ENCODE peak calls at places on chromosomes 2 and 18, in eight cellular contexts. T is testis, J is kidney epithelial cell, G is GM23248, V is Karpas-422, S is IMR-90, Z is breast epithelium, U is right atrium auricular region. O is an unnamed sample.

GRCh38 chr2:135271006-135271405 is 218.9 kb downstream of the RAB3GAP1 start:
- DNase-seq in T (no peak), J (no peak), G (no peak), V (no peak), S (no peak), Z (no peak), U (no peak), O (no peak)

GRCh38 chr2:127004893-127005600 is 101.9 kb downstream of the BIN1 start:
- DNase-seq in T (no peak), J (no peak), G (no peak), V (no peak), S (no peak), Z (no peak), U (no peak), O (no peak)

GRCh38 chr2:224723606-224724217 is 7.5 kb upstream of the CCDC195 start:
- DNase-seq in T (no peak), J (no peak), G (peak; percentile 77), V (no peak), S (no peak), Z (no peak), U (no peak), O (peak; percentile 3)

GRCh38 chr2:125167820-125168219 is 1142.7 kb downstream of the CNTNAP5 start:
- DNase-seq in T (no peak), J (peak; percentile 14), G (peak; percentile 25), V (no peak), S (peak; percentile 69), Z (no peak), U (no peak), O (no peak)

GRCh38 chr2:30631051-30631671 is 176.1 kb downstream of the CAPN13 start:
- DNase-seq in T (no peak), J (no peak), G (no peak), V (no peak), S (peak; percentile 13), Z (no peak), U (no peak), O (peak; percentile 65)

GRCh38 chr2:119214453-119214852 is 9.2 kb upstream of the STEAP3 start:
- DNase-seq in T (no peak), J (no peak), G (no peak), V (no peak), S (no peak), Z (no peak), U (no peak), O (no peak)

GRCh38 chr2:39216495-39217191 is 27.1 kb downstream of the CDKL4 start:
- DNase-seq in T (no peak), J (no peak), G (no peak), V (no peak), S (no peak), Z (no peak), U (no peak), O (no peak)

GRCh38 chr2:66569974-66570373 is 135.0 kb downstream of the MEIS1 start:
- DNase-seq in T (no peak), J (no peak), G (peak; percentile 35), V (no peak), S (no peak), Z (no peak), U (no peak), O (no peak)

GRCh38 chr2:36339819-36340218 is 15.8 kb upstream of the CRIM1 start:
- DNase-seq in T (no peak), J (peak; percentile 48), G (peak; percentile 75), V (no peak), S (peak; percentile 55), Z (no peak), U (no peak), O (no peak)

GRCh38 chr2:88016948-88017779 is 817 bp upstream of the RNU2-63P start:
- DNase-seq in T (peak; percentile 70), J (no peak), G (no peak), V (peak; percentile 85), S (no peak), Z (no peak), U (no peak), O (peak; percentile 78)

GRCh38 chr2:42138163-42139016 is 30.8 kb upstream of the EML4 start:
- DNase-seq in T (peak; percentile 72), J (peak; percentile 93), G (peak; percentile 92), V (no peak), S (peak; percentile 98), Z (no peak), U (no peak), O (no peak)

GRCh38 chr2:17101091-17101490 is 417.1 kb downstream of the RAD51AP2 start:
- DNase-seq in T (no peak), J (no peak), G (no peak), V (no peak), S (no peak), Z (no peak), U (no peak), O (no peak)

GRCh38 chr2:172792711-172793110 is 57.1 kb downstream of the RAPGEF4 start:
- DNase-seq in T (no peak), J (no peak), G (peak; percentile 21), V (no peak), S (peak; percentile 68), Z (no peak), U (no peak), O (no peak)

GRCh38 chr2:191115801-191116200 is 35.0 kb downstream of the STAT4 start:
- DNase-seq in T (no peak), J (no peak), G (peak; percentile 35), V (no peak), S (peak; percentile 41), Z (no peak), U (no peak), O (peak; percentile 6)

GRCh38 chr18:24818069-24818395 is 357.6 kb downstream of the HRH4 start:
- DNase-seq in T (no peak), J (no peak), G (no peak), V (no peak), S (no peak), Z (no peak), U (no peak), O (no peak)

GRCh38 chr2:137467246-137467862 is 496.9 kb upstream of the HNMT start:
- DNase-seq in T (peak; percentile 59), J (peak; percentile 26), G (peak; percentile 47), V (peak; percentile 70), S (no peak), Z (no peak), U (no peak), O (peak; percentile 52)

GRCh38 chr2:177332041-177332991 is 60.3 kb upstream of the AGPS start:
- DNase-seq in T (peak; percentile 63), J (no peak), G (peak; percentile 87), V (peak; percentile 86), S (peak; percentile 83), Z (no peak), U (peak; percentile 70), O (peak; percentile 75)

GRCh38 chr2:176167398-176167797 is 10.3 kb downstream of the HOXD3 start:
- DNase-seq in T (no peak), J (no peak), G (peak; percentile 60), V (no peak), S (no peak), Z (no peak), U (no peak), O (no peak)

GRCh38 chr2:15844099-15844801 is 96.1 kb upstream of the MYCN start:
- DNase-seq in T (no peak), J (no peak), G (no peak), V (no peak), S (no peak), Z (no peak), U (peak; percentile 38), O (no peak)

GRCh38 chr2:218370410-218371063 is 11.5 kb upstream of the SLC11A1 start:
- DNase-seq in T (peak; percentile 47), J (no peak), G (no peak), V (peak; percentile 74), S (peak; percentile 73), Z (no peak), U (peak; percentile 82), O (no peak)

GRCh38 chr18:53610957-53611356 is 613.5 kb downstream of the MBD2 start:
- DNase-seq in T (no peak), J (no peak), G (no peak), V (no peak), S (no peak), Z (no peak), U (no peak), O (peak; percentile 2)

GRCh38 chr2:135803276-135803675 is 33.7 kb downstream of the LCT start:
- DNase-seq in T (no peak), J (no peak), G (no peak), V (no peak), S (no peak), Z (no peak), U (no peak), O (no peak)

GRCh38 chr2:122514451-122514996 is 759.1 kb downstream of the TSN start:
- DNase-seq in T (no peak), J (no peak), G (no peak), V (no peak), S (no peak), Z (no peak), U (no peak), O (no peak)

GRCh38 chr2:128310761-128311160 is 7.9 kb downstream of the HS6ST1 start:
- DNase-seq in T (peak; percentile 10), J (no peak), G (no peak), V (no peak), S (no peak), Z (no peak), U (no peak), O (no peak)

DNA sequence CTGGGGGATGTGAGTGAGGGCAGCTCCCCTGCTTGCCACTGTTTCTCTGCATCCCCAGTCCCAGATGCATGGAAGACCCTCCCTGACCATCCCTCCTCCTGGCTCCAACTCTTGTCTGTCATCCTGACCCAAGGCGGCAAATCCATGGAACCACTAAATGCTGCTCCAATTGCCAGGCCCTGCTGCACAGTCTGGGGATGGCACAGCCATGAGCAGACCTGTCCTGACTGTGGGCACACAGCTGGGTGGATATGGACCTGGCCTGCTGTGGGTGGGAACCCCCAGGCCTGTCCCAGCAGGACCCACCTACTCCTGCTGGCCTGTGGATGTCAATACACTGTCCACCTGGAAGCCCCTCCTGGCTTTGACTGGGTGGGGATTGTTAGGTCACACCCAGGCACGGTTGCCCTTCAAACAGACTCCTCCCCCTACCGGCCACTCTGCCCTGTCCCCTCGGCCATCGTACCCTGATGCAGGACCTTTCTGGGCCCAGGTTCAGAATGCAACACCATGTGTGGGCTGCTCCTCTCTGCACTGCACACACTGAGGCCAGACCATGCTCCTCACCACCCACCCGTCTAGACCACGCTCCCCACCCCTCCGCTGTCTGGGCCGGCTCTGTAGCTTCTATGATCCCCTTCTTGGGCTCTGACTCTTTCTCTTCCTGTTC is 57.8 kb downstream of the INPP5D start:
- DNase-seq in T (no peak), J (no peak), G (no peak), V (no peak), S (no peak), Z (peak; percentile 31), U (no peak), O (no peak)
- H3K4me3 ChIP-seq in T (no peak overlapping the region), J (no peak overlapping the region), G (no peak overlapping the region), V (no peak overlapping the region), S (no peak overlapping the region), Z (no peak overlapping the region), U (no peak overlapping the region), O (no peak overlapping the region)

GRCh38 chr2:44954306-44954901 is 12.9 kb downstream of the SIX3 start:
- DNase-seq in T (no peak), J (no peak), G (no peak), V (no peak), S (no peak), Z (no peak), U (no peak), O (no peak)
- H3K4me3 ChIP-seq in T (no peak overlapping the region), J (no peak overlapping the region), G (peak overlapping the region; percentile 57), V (no peak overlapping the region), S (no peak overlapping the region), Z (no peak overlapping the region), U (no peak overlapping the region), O (no peak overlapping the region)

GRCh38 chr2:211447545-211447944 is 891.1 kb downstream of the CPS1 start:
- DNase-seq in T (no peak), J (no peak), G (no peak), V (peak; percentile 57), S (no peak), Z (no peak), U (no peak), O (no peak)
- H3K4me3 ChIP-seq in T (no peak overlapping the region), J (no peak overlapping the region), G (no peak overlapping the region), V (no peak overlapping the region), S (no peak overlapping the region), Z (no peak overlapping the region), U (no peak overlapping the region), O (no peak overlapping the region)

GRCh38 chr18:27185897-27186296 is 789 bp upstream of the CHST9 start:
- DNase-seq in T (no peak), J (no peak), G (no peak), V (no peak), S (no peak), Z (no peak), U (no peak), O (no peak)
- H3K4me3 ChIP-seq in T (no peak overlapping the region), J (no peak overlapping the region), G (no peak overlapping the region), V (no peak overlapping the region), S (no peak overlapping the region), Z (no peak overlapping the region), U (no peak overlapping the region), O (no peak overlapping the region)